ENCODE peak calls at places on chromosomes 1 and 21, in six cellular contexts. A is HepG2, R is K562, Y is SK-N-SH, H is H1, W is GM12878. L is an unnamed sample.

GRCh38 chr1:25642710-25643109 is 26.1 kb downstream of the MAN1C1 start:
- DNase-seq in A (no peak), Y (no peak), H (no peak), R (no peak), W (peak), L (peak)

GRCh38 chr1:156458181-156458503 is 42.4 kb downstream of the MEF2D start:
- DNase-seq in H (no peak), R (no peak), Y (no peak), A (no peak), W (no peak), L (no peak)

GRCh38 chr21:45405271-45405818 is 380 bp downstream of the COL18A1 start:
- DNase-seq in Y (peak), H (no peak), A (no peak), R (peak), W (no peak), L (no peak)

GRCh38 chr1:59316497-59317128 is 19.7 kb downstream of the FGGY start:
- DNase-seq in W (peak), A (no peak), H (no peak), Y (no peak), R (no peak), L (no peak)

GRCh38 chr21:42922918-42923317 is 2.5 kb downstream of the ERVH48-1 start:
- DNase-seq in Y (no peak), R (no peak), A (no peak), H (no peak), W (no peak), L (no peak)

GRCh38 chr21:43333301-43334062 is 93.4 kb downstream of the SIK1 start:
- DNase-seq in H (no peak), R (no peak), Y (no peak), A (peak), W (no peak), L (no peak)

GRCh38 chr21:31157756-31158155 is 119.5 kb upstream of the KRTAP19-8 start:
- DNase-seq in R (no peak), H (no peak), Y (no peak), W (no peak), A (no peak), L (no peak)

GRCh38 chr1:82227696-82228095 is 427.0 kb downstream of the ADGRL2 start:
- DNase-seq in A (no peak), W (no peak), R (no peak), Y (no peak), H (no peak), L (peak)

GRCh38 chr21:39633043-39633442 is 20.3 kb downstream of the B3GALT5 start:
- DNase-seq in Y (no peak), R (no peak), H (no peak), A (no peak), W (no peak), L (no peak)

GRCh38 chr1:65431111-65431705 is 10.7 kb downstream of the LEPR start:
- DNase-seq in W (no peak), A (peak), H (no peak), Y (peak), R (peak), L (peak)

GRCh38 chr21:26461500-26461899 is 111.6 kb downstream of the CYYR1 start:
- DNase-seq in R (no peak), Y (no peak), W (no peak), A (no peak), H (no peak), L (no peak)

GRCh38 chr1:62353853-62354252 is 34.6 kb upstream of the KANK4 start:
- DNase-seq in Y (no peak), W (no peak), R (no peak), H (no peak), A (no peak), L (no peak)

GRCh38 chr21:27953328-27954045 is 986.6 kb upstream of the ADAMTS5 start:
- DNase-seq in H (no peak), A (no peak), W (no peak), R (no peak), Y (no peak), L (peak)

GRCh38 chr1:97901017-97901658 is 19.7 kb downstream of the DPYD start:
- DNase-seq in Y (no peak), W (no peak), A (no peak), R (no peak), H (no peak), L (peak)

GRCh38 chr21:38365521-38365920 is 108.7 kb downstream of the KCNJ15 start:
- DNase-seq in A (no peak), R (no peak), W (no peak), Y (no peak), H (no peak), L (no peak)
- TF ChIP-seq GABPA in A (no peak), R (no peak), W (no peak), Y (no peak), H (no peak), L (no peak)

GRCh38 chr1:15320267-15320666 is 73.2 kb downstream of the FHAD1 start:
- DNase-seq in A (no peak), W (no peak), R (no peak), H (no peak), Y (no peak), L (no peak)
- TF ChIP-seq GABPA in A (no peak), W (no peak), R (no peak), H (no peak), Y (no peak), L (no peak)

GRCh38 chr1:211923065-211923464 is 92.5 kb upstream of the LPGAT1 start:
- DNase-seq in H (no peak), Y (no peak), R (no peak), W (no peak), A (no peak), L (no peak)

GRCh38 chr1:211921579-211922095 is 91.1 kb upstream of the LPGAT1 start:
- DNase-seq in W (no peak), H (no peak), A (no peak), Y (no peak), R (no peak), L (no peak)

GRCh38 chr1:211918665-211919414 is 88.3 kb upstream of the LPGAT1 start:
- DNase-seq in W (no peak), H (no peak), Y (no peak), A (no peak), R (no peak), L (no peak)

GRCh38 chr1:211920602-211921226 is 90.2 kb upstream of the LPGAT1 start:
- DNase-seq in H (no peak), R (no peak), W (no peak), A (peak), Y (no peak), L (no peak)

DNA sequence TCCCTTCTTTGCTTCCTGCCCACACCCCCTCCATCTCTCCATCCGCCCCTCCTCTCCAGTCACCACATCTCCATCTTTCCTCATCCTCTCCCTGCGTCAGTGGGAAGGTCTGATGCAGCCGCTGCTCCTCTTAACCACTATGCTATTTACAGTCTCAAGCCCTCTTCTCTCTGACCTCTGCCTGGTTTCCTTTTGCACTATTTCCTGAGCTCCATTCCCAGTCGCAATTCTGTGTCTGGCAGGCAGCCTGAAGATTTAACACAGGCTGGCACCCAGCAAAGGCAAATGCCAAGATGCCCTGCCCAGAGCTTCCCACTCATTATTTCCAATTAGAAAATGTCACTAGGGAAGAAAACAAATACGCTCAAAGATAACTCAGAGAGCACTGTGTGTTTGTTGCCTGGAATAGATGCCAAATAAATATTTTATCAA is 89.6 kb upstream of the LPGAT1 start:
- DNase-seq in A (no peak), W (no peak), H (no peak), Y (no peak), R (no peak), L (no peak)
- TF ChIP-seq GABPA in A (no peak), W (no peak), H (no peak), Y (no peak), R (no peak), L (no peak)

GRCh38 chr1:246141306-246141705 is 365.8 kb downstream of the SMYD3 start:
- DNase-seq in H (no peak), W (no peak), R (no peak), Y (no peak), A (no peak), L (no peak)
- TF ChIP-seq GABPA in H (no peak), W (no peak), R (no peak), Y (no peak), A (no peak), L (no peak)